ENCODE peak calls at places on chromosomes 5 and 9, in eight cellular contexts. W is mucosa of descending colon, P is heart left ventricle, R is thyroid gland, M is tibial nerve, A is prostate gland, Z is bronchial epithelial cell, U is DND-41. B is an unnamed sample. For H3K36me3, the result is how much of the 10 kb centered on the place peaks cover.

GRCh38 chr5:28855631-28856030 is 1817.2 kb upstream of the CDH9 start:
- DNase-seq in P (no peak), Z (peak), U (no peak), M (no peak), A (no peak), R (no peak), W (no peak), B (no peak)

GRCh38 chr9:99253772-99254431 is 31.8 kb downstream of the SEC61B start:
- DNase-seq in P (no peak), W (peak), A (no peak), Z (no peak), R (no peak), U (peak), M (no peak), B (peak)

GRCh38 chr5:62600560-62601252 is 22.1 kb downstream of the LRRC70 start:
- DNase-seq in P (no peak), R (no peak), M (no peak), U (no peak), Z (peak), W (no peak), A (no peak), B (no peak)

GRCh38 chr5:82335807-82336206 is 57.7 kb upstream of the RPS23 start:
- DNase-seq in P (no peak), R (no peak), M (no peak), U (no peak), A (no peak), W (no peak), Z (no peak), B (no peak)

GRCh38 chr9:81183763-81184162 is 505.6 kb downstream of the TLE1 start:
- DNase-seq in A (no peak), P (no peak), Z (no peak), U (no peak), M (no peak), R (no peak), W (no peak), B (no peak)

GRCh38 chr5:172420215-172420934 is 34.0 kb downstream of the SH3PXD2B start:
- DNase-seq in P (no peak), U (no peak), R (peak), A (peak), M (peak), Z (peak), W (peak), B (peak)

GRCh38 chr9:98323051-98323830 is 67.8 kb upstream of the TBC1D2 start:
- DNase-seq in Z (no peak), M (no peak), R (no peak), W (no peak), U (no peak), P (no peak), A (no peak), B (no peak)

GRCh38 chr9:131469951-131470350 is 32.8 kb upstream of the POMT1 start:
- DNase-seq in U (no peak), W (no peak), Z (no peak), P (no peak), M (no peak), R (no peak), A (no peak), B (no peak)

GRCh38 chr5:135379052-135379654 is 19.9 kb downstream of the MACROH2A1 start:
- DNase-seq in M (no peak), P (no peak), A (no peak), W (no peak), Z (peak), R (no peak), U (no peak), B (no peak)

GRCh38 chr5:1521054-1521453 is 2.7 kb downstream of the LPCAT1 start:
- DNase-seq in P (no peak), Z (no peak), A (no peak), W (no peak), M (no peak), U (peak), R (no peak), B (no peak)

GRCh38 chr9:22108581-22109370 is 99.7 kb upstream of the CDKN2B start:
- DNase-seq in P (no peak), R (no peak), U (no peak), A (no peak), W (no peak), Z (peak), M (no peak), B (no peak)

GRCh38 chr5:36740259-36740898 is 134.0 kb downstream of the SLC1A3 start:
- DNase-seq in R (no peak), W (no peak), U (no peak), Z (peak), A (no peak), M (no peak), P (no peak), B (no peak)

GRCh38 chr5:127011961-127012644 is 18.3 kb downstream of the MARCHF3 start:
- DNase-seq in R (no peak), W (no peak), A (no peak), Z (no peak), P (no peak), M (no peak), U (no peak), B (peak)

GRCh38 chr9:81759680-81760215 is 70.4 kb upstream of the TLE1 start:
- DNase-seq in U (no peak), Z (peak), W (no peak), A (no peak), M (no peak), P (no peak), R (no peak), B (no peak)

GRCh38 chr5:98433022-98433421 is 340.4 kb upstream of the RGMB start:
- DNase-seq in R (no peak), M (no peak), W (no peak), U (no peak), P (no peak), A (no peak), Z (no peak), B (no peak)

GRCh38 chr5:142215915-142216681 is 107.5 kb downstream of the NDFIP1 start:
- DNase-seq in P (peak), U (no peak), W (peak), A (peak), R (peak), M (peak), Z (peak), B (no peak)

GRCh38 chr5:72470817-72471216 is 36.4 kb downstream of the ZNF366 start:
- DNase-seq in R (no peak), P (no peak), Z (peak), W (no peak), U (no peak), A (no peak), M (no peak), B (no peak)

DNA sequence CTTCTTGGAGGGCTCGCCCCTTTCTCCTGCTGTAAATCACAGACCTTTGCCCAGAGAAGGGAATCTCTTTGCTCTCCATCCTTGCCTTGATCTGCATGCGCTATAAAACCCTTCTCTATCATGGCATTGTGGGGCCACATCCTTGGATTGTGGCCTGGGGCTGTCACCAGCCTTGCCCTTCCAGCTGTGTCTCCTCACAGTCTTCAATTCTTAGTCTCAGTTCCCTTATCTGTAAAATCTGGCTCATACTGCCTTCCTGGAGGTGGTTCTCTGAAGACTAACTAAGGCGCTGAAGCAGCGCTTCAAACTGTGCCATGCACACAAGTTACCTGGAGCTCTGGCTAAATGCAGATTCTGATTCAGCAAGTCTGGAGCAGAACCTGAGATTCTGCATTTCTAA is 53.4 kb upstream of the RARS1 start:
- DNase-seq in Z (no peak), P (no peak), W (no peak), A (no peak), R (no peak), M (no peak), U (no peak), B (no peak)
- H3K36me3 ChIP-seq in Z (under half), P (under half), W (under half), A (under half), R (under half), M (under half), U (under half), B (under half)

GRCh38 chr5:177520906-177521513 is 4.2 kb upstream of the DDX41 start:
- DNase-seq in A (no peak), Z (no peak), R (no peak), P (no peak), M (no peak), U (no peak), W (peak), B (no peak)
- TF ChIP-seq CTCF in A (no peak), Z (peak), R (no peak), P (no peak), M (no peak), U (peak), W (no peak), B (peak)

DNA sequence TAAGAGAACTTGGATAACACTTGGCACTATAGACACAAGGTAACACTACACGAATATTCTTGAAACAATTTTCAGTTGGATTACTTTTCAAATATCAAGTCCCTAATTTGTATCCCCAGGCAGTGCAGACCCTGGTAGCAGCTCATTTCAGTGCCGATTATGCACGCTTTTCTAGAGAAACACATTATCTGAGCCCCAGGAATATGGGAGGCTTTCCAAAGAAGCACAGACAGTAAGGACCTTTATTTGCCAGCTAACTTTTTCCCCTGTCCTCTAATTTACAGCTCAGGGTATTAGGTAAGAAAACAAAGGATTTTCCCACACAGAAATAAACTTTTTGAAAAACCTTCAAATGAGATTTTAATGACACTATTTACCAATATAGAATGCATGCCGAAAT is 852.3 kb upstream of the DMAC1 start:
- DNase-seq in Z (no peak), M (no peak), A (no peak), P (no peak), U (no peak), W (no peak), R (no peak), B (no peak)
- H3K4me3 ChIP-seq in Z (no peak), M (no peak), A (no peak), P (no peak), U (no peak), W (no peak), R (no peak), B (no peak)

DNA sequence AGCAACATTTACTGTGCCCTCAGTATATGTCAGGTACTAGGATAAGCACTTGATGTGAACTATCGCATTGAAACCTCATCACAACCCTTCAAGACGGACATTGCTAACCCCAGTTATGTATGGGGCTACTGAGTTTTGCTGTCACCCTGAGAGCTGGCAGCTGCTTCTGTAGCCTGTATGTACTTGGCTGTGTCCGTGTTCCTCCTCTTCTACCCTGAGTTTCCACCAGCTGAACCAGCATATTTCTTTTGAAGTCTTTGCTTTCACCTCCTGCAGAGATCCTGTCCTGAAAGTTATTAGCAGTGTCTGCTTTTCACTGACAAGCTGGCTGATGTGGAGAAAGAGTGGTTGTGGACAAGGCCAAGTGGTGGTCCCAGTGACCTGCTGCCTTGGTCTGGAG is 63.3 kb downstream of the ADGRV1 start:
- DNase-seq in M (no peak), Z (no peak), A (no peak), U (no peak), W (no peak), P (no peak), R (no peak), B (no peak)
- H3K36me3 ChIP-seq in M (under half), Z (under half), A (under half), U (under half), W (under half), P (under half), R (under half), B (under half)

B was measured in GM06990.